ENCODE peak calls at places on chromosomes 7 and 10, in seven cellular contexts. G, A, M, H, Q, E and B are unnamed samples.

GRCh38 chr10:75404335-75405200 is 3.0 kb upstream of the ZNF503 start:
- DNase-seq in A (no peak), H (no peak), M (no peak), G (peak; percentile 40), E (peak; percentile 43), Q (no peak), B (no peak)

GRCh38 chr7:84055904-84056615 is 138.5 kb downstream of the SEMA3A start:
- DNase-seq in E (no peak), Q (no peak), M (peak; percentile 66), A (no peak), H (no peak), G (no peak), B (no peak)

GRCh38 chr10:25068152-25069058 is 52.0 kb downstream of the THNSL1 start:
- DNase-seq in A (no peak), G (no peak), M (peak; percentile 86), Q (no peak), H (peak; percentile 29), E (no peak), B (no peak)

GRCh38 chr7:44289341-44290249 is 35.8 kb downstream of the CAMK2B start:
- DNase-seq in G (no peak), M (no peak), H (no peak), Q (no peak), A (no peak), E (no peak), B (peak; percentile 4)

GRCh38 chr7:47444376-47445098 is 137.4 kb downstream of the TNS3 start:
- DNase-seq in H (no peak), Q (no peak), E (no peak), G (peak; percentile 46), A (no peak), M (no peak), B (no peak)

GRCh38 chr10:59134302-59134701 is 42.1 kb upstream of the PHYHIPL start:
- DNase-seq in M (no peak), A (no peak), H (no peak), E (no peak), G (no peak), Q (no peak), B (no peak)

GRCh38 chr10:119378737-119379067 is 163.8 kb downstream of the RGS10 start:
- DNase-seq in M (no peak), E (no peak), H (no peak), A (no peak), G (no peak), Q (no peak), B (no peak)

GRCh38 chr10:114987995-114988394 is 50.0 kb downstream of the TRUB1 start:
- DNase-seq in M (no peak), A (no peak), Q (no peak), E (no peak), G (no peak), H (peak; percentile 30), B (no peak)

GRCh38 chr10:96406091-96406490 is 47.3 kb upstream of the OPALIN start:
- DNase-seq in A (no peak), G (no peak), M (no peak), Q (no peak), H (no peak), E (no peak), B (no peak)

GRCh38 chr10:24908793-24909423 is 43.5 kb downstream of the PRTFDC1 start:
- DNase-seq in M (peak; percentile 39), H (no peak), A (no peak), G (no peak), E (no peak), Q (no peak), B (no peak)

GRCh38 chr10:7111089-7111488 is 299.7 kb downstream of the SFMBT2 start:
- DNase-seq in M (no peak), G (no peak), A (no peak), H (no peak), Q (no peak), E (no peak), B (no peak)

GRCh38 chr10:64286533-64286932 is 765.3 kb downstream of the REEP3 start:
- DNase-seq in E (no peak), M (no peak), H (no peak), Q (no peak), G (no peak), A (no peak), B (no peak)

GRCh38 chr7:15490261-15490660 is 71.6 kb downstream of the AGMO start:
- DNase-seq in H (no peak), M (no peak), G (no peak), A (no peak), Q (no peak), E (no peak), B (no peak)

GRCh38 chr7:150996289-150997074 is 5.7 kb downstream of the NOS3 start:
- DNase-seq in H (no peak), M (no peak), E (no peak), G (no peak), A (no peak), Q (no peak), B (no peak)

GRCh38 chr7:5528071-5528814 is 104.6 kb upstream of the TNRC18 start:
- DNase-seq in G (no peak), M (no peak), H (no peak), Q (peak; percentile 40), E (no peak), A (no peak), B (peak; percentile 62)

GRCh38 chr10:80464557-80465466 is 10.7 kb downstream of the TSPAN14 start:
- DNase-seq in Q (no peak), H (no peak), M (no peak), G (no peak), E (no peak), A (no peak), B (no peak)

GRCh38 chr7:50332241-50333176 is 28.0 kb downstream of the IKZF1 start:
- DNase-seq in Q (no peak), A (no peak), G (no peak), H (no peak), M (no peak), E (no peak), B (peak; percentile 18)

GRCh38 chr7:141737118-141737835 is 881 bp upstream of the SSBP1 start:
- DNase-seq in E (peak; percentile 16), M (peak; percentile 8), H (no peak), A (no peak), Q (no peak), G (peak; percentile 20), B (peak; percentile 30)

GRCh38 chr7:104979167-104979841 is 34.7 kb upstream of the KMT2E start:
- DNase-seq in E (peak; percentile 39), A (no peak), H (peak; percentile 93), M (no peak), G (no peak), Q (no peak), B (no peak)

GRCh38 chr10:33723181-33723580 is 388.7 kb upstream of the NRP1 start:
- DNase-seq in E (no peak), A (no peak), G (no peak), M (no peak), H (no peak), Q (no peak), B (no peak)

GRCh38 chr7:107980671-107981190 is 22.2 kb downstream of the LAMB1 start:
- DNase-seq in Q (no peak), M (no peak), G (no peak), E (no peak), H (no peak), A (no peak), B (no peak)

GRCh38 chr7:4077980-4078379 is 604.1 kb upstream of the FOXK1 start:
- DNase-seq in A (no peak), H (no peak), Q (no peak), G (no peak), M (no peak), E (no peak), B (no peak)

GRCh38 chr7:121800916-121801675 is 71.9 kb upstream of the PTPRZ1 start:
- DNase-seq in H (no peak), M (no peak), E (no peak), Q (no peak), A (no peak), G (no peak), B (no peak)

GRCh38 chr10:49679480-49679893 is at the start of gene C10orf53:
- DNase-seq in E (no peak), M (peak; percentile 81), A (no peak), Q (no peak), G (peak; percentile 42), H (no peak), B (peak; percentile 31)

GRCh38 chr10:117420768-117421167 is 45.5 kb upstream of the PDZD8 start:
- DNase-seq in A (no peak), M (no peak), Q (no peak), H (no peak), G (no peak), E (no peak), B (no peak)

GRCh38 chr10:12849351-12850181 is 151.9 kb downstream of the CCDC3 start:
- DNase-seq in G (no peak), H (no peak), M (no peak), E (peak; percentile 32), A (no peak), Q (no peak), B (no peak)

GRCh38 chr10:100656479-100656878 is 88.9 kb upstream of the PAX2 start:
- DNase-seq in M (peak; percentile 96), G (peak; percentile 55), H (no peak), E (no peak), A (no peak), Q (no peak), B (no peak)

GRCh38 chr10:13684252-13684791 is 97.6 kb downstream of the PRPF18 start:
- DNase-seq in M (no peak), A (no peak), E (no peak), G (no peak), H (peak; percentile 64), Q (no peak), B (no peak)

GRCh38 chr10:65949543-65949942 is 976.3 kb upstream of the LRRTM3 start:
- DNase-seq in A (no peak), M (no peak), E (no peak), H (no peak), Q (no peak), G (no peak), B (no peak)